ENCODE peak calls at places on chromosome 19, in seven cellular contexts. E is SK-N-SH, K is stomach, W is suprapubic skin, R is H1, G is breast epithelium, C is spleen. H is an unnamed sample.

GRCh38 chr19:5093953-5094718 is 125.2 kb downstream of the KDM4B start:
- DNase-seq in C (no peak), G (no peak), K (no peak), R (no peak), E (no peak), W (no peak), H (no peak)

GRCh38 chr19:18051887-18052286 is 34.8 kb downstream of the IL12RB1 start:
- DNase-seq in E (no peak), K (peak), G (no peak), W (no peak), C (no peak), R (no peak), H (no peak)

GRCh38 chr19:21767065-21767800 is at the start of gene ZNF100:
- DNase-seq in W (peak), G (peak), C (peak), R (peak), E (peak), K (peak), H (peak)

GRCh38 chr19:6216236-6216995 is 63.4 kb downstream of the MLLT1 start:
- DNase-seq in R (no peak), C (peak), K (no peak), W (no peak), G (no peak), E (peak), H (no peak)

GRCh38 chr19:56142087-56142787 is 1.1 kb downstream of the ZNF444 start:
- DNase-seq in G (peak), E (no peak), W (no peak), R (no peak), K (peak), C (no peak), H (peak)

GRCh38 chr19:19372656-19373416 is 32.6 kb upstream of the GATAD2A start:
- DNase-seq in E (no peak), C (peak), R (no peak), W (no peak), K (peak), G (no peak), H (no peak)

GRCh38 chr19:27966390-27966816 is 1246.5 kb downstream of the UQCRFS1 start:
- DNase-seq in K (no peak), G (no peak), W (no peak), E (peak), R (no peak), C (no peak), H (no peak)

GRCh38 chr19:13366529-13367143 is 139.6 kb downstream of the CACNA1A start:
- DNase-seq in K (no peak), G (no peak), R (peak), W (no peak), C (no peak), E (peak), H (no peak)

GRCh38 chr19:41886761-41887710 is 4.1 kb downstream of the ARHGEF1 start:
- DNase-seq in G (no peak), C (peak), E (no peak), W (no peak), K (no peak), R (no peak), H (no peak)

GRCh38 chr19:40392894-40393517 is 3.0 kb upstream of the HIPK4 start:
- DNase-seq in C (no peak), K (peak), R (no peak), E (no peak), G (peak), W (no peak), H (peak)

GRCh38 chr19:41690801-41691065 is 2.7 kb upstream of the CEACAM7 start:
- DNase-seq in R (no peak), E (no peak), C (no peak), W (no peak), G (no peak), K (no peak), H (no peak)

GRCh38 chr19:4676955-4677731 is 7.0 kb upstream of the MYDGF start:
- DNase-seq in G (no peak), E (peak), K (peak), R (peak), C (no peak), W (no peak), H (no peak)

DNA sequence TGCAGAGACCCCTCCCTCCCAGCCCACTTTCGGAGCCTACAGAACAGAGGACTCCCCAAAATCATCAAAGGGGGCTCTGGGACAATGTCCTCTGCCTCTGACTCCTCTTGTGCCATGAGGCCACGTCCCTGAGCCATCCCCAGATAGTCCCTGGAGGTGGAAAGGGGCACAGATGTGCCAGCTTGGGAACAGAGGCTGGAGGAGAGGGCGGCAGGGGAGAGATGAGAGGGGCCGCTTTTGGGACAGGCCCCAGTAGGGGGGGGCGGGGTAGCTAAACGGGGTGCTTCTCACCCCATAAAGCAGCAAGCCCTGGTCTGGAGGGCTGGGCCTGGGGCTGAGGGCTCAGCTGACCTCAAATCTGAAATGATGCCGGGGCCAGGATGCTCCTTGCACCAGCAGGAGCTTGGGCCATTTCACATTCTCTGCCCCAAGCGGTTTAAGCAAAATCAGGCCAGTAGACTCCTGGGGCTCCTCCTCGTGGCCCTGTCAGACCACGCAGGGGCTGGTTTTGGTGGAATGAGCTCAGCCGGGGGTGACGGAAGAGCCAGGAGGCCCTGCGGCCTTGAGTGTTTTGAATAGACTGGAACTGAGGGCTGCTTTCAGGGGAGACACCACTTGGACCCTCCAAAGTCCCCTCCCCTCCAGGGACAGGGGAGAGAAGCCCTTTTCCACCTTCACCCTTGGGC is 27.1 kb downstream of the ONECUT3 start:
- DNase-seq in C (no peak), G (no peak), R (no peak), K (no peak), W (no peak), E (peak), H (no peak)
- TF ChIP-seq CTCF in C (no peak), G (no peak), R (no peak), K (no peak), W (no peak), E (peak), H (no peak)

GRCh38 chr19:47848425-47848824 is 10.6 kb upstream of the TPRX2 start:
- DNase-seq in E (no peak), R (no peak), G (no peak), C (peak), W (no peak), K (no peak), H (no peak)
- H3K27ac ChIP-seq in E (no peak), R (peak), G (no peak), C (no peak), W (no peak), K (no peak), H (no peak)

GRCh38 chr19:57934820-57935665 is at the start of gene ZNF418:
- DNase-seq in K (peak), R (peak), G (peak), C (peak), W (no peak), E (no peak), H (peak)
- TF ChIP-seq POLR2AphosphoS5 in K (peak), R (peak), G (no peak), C (peak), W (no peak), E (no peak), H (peak)

GRCh38 chr19:43872547-43873336 is 45.6 kb downstream of the ZNF283 start:
- DNase-seq in E (no peak), C (no peak), K (no peak), G (no peak), R (no peak), W (no peak), H (no peak)
- TF ChIP-seq CTCF in E (no peak), C (no peak), K (no peak), G (no peak), R (no peak), W (no peak), H (no peak)

DNA sequence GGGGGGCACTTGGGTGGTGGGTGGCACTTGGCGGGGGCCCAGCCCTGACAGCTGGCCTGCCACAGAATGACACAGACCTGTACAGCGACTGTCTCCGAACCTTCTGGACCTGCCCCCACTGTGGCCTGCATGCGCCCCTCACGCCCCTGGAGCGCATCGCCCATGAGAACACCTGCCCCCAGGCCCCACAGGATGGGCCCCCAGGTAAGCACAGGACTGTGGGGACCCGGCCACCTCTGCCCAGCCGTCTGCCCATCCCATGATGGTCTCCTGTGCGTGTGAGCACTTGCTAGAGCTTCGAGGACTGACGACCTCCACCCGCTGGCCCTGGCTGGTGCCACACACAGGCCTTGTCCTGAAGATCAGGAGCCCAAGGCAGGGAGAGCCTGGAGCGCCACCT is 32.0 kb downstream of the DHX34 start:
- DNase-seq in E (no peak), R (no peak), K (no peak), C (peak), G (no peak), W (no peak), H (no peak)
- H3K27ac ChIP-seq in E (no peak), R (no peak), K (no peak), C (no peak), G (no peak), W (no peak), H (no peak)

DNA sequence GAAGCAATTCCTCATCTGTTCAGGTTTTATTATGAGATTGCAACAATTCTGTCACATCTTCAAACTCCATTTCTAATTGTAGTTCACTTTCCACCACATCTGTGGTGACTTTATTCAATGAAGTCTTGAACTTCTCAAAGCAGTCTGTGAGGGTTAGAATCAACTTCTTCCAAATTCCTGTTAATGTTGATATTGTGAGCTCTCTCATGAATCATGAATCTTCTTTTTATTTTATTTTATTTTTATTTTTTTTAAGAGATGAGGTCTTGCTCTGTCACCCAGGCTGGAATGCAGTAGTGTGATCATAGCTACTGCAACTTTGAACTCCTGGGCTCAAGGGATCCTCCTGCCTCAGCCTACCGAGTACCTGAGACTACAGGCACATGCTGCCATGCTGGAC is 19.6 kb downstream of the ARHGAP35 start:
- DNase-seq in C (no peak), E (no peak), W (no peak), R (no peak), K (no peak), G (no peak), H (no peak)
- TF ChIP-seq POLR2AphosphoS5 in C (no peak), E (no peak), W (no peak), R (no peak), K (no peak), G (no peak), H (no peak)

DNA sequence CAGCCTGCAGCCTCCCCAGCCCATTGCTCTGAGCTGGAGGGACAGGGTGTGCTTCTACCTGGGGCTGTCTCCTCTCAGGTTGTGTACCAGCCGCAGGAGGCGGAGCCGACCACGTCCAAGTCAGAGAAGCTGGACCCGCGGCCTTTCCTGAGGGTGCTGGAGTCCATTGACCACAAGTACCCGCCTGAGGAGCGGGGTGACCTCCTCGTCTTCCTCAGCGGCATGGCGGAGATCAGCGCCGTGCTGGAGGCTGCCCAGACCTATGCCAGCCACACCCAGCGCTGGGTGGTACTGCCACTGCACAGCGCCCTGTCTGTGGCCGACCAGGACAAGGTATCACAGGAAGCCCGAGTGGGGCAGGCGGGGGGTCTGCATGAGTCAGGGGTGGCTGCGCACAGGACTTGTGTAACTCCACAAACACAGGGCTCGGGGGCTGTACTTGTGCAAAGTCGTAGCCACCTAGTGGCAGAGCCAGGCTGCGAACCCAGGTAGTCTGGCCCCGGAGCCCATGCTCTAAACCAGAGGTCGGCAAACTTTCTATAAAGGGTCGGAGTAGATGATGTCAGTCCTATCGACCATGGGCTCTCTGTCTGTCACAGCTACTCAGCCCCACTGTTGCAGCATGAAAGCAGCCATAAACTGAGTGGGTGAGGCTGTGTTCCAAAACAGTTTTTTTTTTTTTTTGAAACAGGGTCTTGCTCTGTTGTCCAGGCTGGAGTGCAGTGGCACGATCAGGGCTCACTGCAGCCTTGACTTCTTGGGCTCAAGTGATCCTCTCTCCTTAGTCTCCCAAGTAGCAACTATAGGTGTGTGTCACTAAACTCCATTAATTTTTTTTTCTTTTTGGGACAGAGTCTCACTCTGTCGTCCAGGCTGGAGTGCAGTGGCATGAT is 8.9 kb downstream of the DHX34 start:
- DNase-seq in W (no peak), E (peak), G (no peak), C (no peak), R (peak), K (no peak), H (no peak)
- TF ChIP-seq CTCF in W (no peak), E (peak), G (no peak), C (no peak), R (peak), K (no peak), H (no peak)

GRCh38 chr19:37982655-37983054 is 75.6 kb downstream of the SIPA1L3 start:
- DNase-seq in R (no peak), G (no peak), K (no peak), C (peak), W (peak), E (no peak), H (no peak)
- H3K27ac ChIP-seq in R (no peak), G (peak), K (no peak), C (no peak), W (peak), E (no peak), H (peak)

H was measured in prostate gland.